ENCODE peak calls at places on chromosome 11, in nine cellular contexts. One of them, this sample, is unnamed.

GRCh38 chr11:70713988-70714665 is 315.8 kb downstream of the CTTN start:
- DNase-seq in ovary: no peak
- DNase-seq in activated T-cell treated with anti-CD3 and anti-CD28 coated beads, Interleukin-2, amount 50 U/mL, for 72 hours: no peak
- DNase-seq in fibroblast of the aortic adventitia: no peak
- DNase-seq in AML-193: no peak
- DNase-seq in NCI-H524: no peak
- DNase-seq in thoracic aorta: no peak
- DNase-seq in HCEC 1CT: no peak
- DNase-seq in occipital lobe: no peak
- DNase-seq in this sample: no peak

GRCh38 chr11:120112174-120112796 is 25.6 kb downstream of the TRIM29 start:
- DNase-seq in fibroblast of the aortic adventitia: no peak
- DNase-seq in ovary: no peak
- DNase-seq in AML-193: no peak
- DNase-seq in HCEC 1CT: no peak
- DNase-seq in activated T-cell treated with anti-CD3 and anti-CD28 coated beads, Interleukin-2, amount 50 U/mL, for 72 hours: no peak
- DNase-seq in thoracic aorta: no peak
- DNase-seq in occipital lobe: no peak
- DNase-seq in NCI-H524: no peak
- DNase-seq in this sample: no peak

GRCh38 chr11:24844406-24844805 is 347.6 kb downstream of the LUZP2 start:
- DNase-seq in ovary: no peak
- DNase-seq in occipital lobe: no peak
- DNase-seq in activated T-cell treated with anti-CD3 and anti-CD28 coated beads, Interleukin-2, amount 50 U/mL, for 72 hours: no peak
- DNase-seq in thoracic aorta: no peak
- DNase-seq in AML-193: no peak
- DNase-seq in fibroblast of the aortic adventitia: no peak
- DNase-seq in HCEC 1CT: no peak
- DNase-seq in NCI-H524: no peak
- DNase-seq in this sample: no peak

GRCh38 chr11:63999349-64000025 is 13.2 kb downstream of the OTUB1 start:
- DNase-seq in activated T-cell treated with anti-CD3 and anti-CD28 coated beads, Interleukin-2, amount 50 U/mL, for 72 hours: peak; percentile 56
- DNase-seq in fibroblast of the aortic adventitia: peak; percentile 21
- DNase-seq in ovary: peak; percentile 80
- DNase-seq in NCI-H524: no peak
- DNase-seq in occipital lobe: no peak
- DNase-seq in HCEC 1CT: no peak
- DNase-seq in thoracic aorta: peak; percentile 16
- DNase-seq in AML-193: no peak
- DNase-seq in this sample: no peak

GRCh38 chr11:69931060-69931910 is 112.1 kb upstream of the FGF3 start:
- DNase-seq in HCEC 1CT: no peak
- DNase-seq in occipital lobe: no peak
- DNase-seq in AML-193: no peak
- DNase-seq in NCI-H524: no peak
- DNase-seq in activated T-cell treated with anti-CD3 and anti-CD28 coated beads, Interleukin-2, amount 50 U/mL, for 72 hours: no peak
- DNase-seq in fibroblast of the aortic adventitia: no peak
- DNase-seq in thoracic aorta: no peak
- DNase-seq in ovary: peak; percentile 21
- DNase-seq in this sample: no peak

GRCh38 chr11:27291954-27292641 is 70.9 kb downstream of the CCDC34 start:
- DNase-seq in occipital lobe: no peak
- DNase-seq in fibroblast of the aortic adventitia: peak; percentile 42
- DNase-seq in thoracic aorta: no peak
- DNase-seq in NCI-H524: no peak
- DNase-seq in ovary: no peak
- DNase-seq in activated T-cell treated with anti-CD3 and anti-CD28 coated beads, Interleukin-2, amount 50 U/mL, for 72 hours: no peak
- DNase-seq in AML-193: no peak
- DNase-seq in HCEC 1CT: peak; percentile 53
- DNase-seq in this sample: no peak

GRCh38 chr11:126411971-126412381 is 56.5 kb downstream of the ST3GAL4 start:
- DNase-seq in activated T-cell treated with anti-CD3 and anti-CD28 coated beads, Interleukin-2, amount 50 U/mL, for 72 hours: no peak
- DNase-seq in AML-193: no peak
- DNase-seq in NCI-H524: no peak
- DNase-seq in fibroblast of the aortic adventitia: peak; percentile 78
- DNase-seq in occipital lobe: no peak
- DNase-seq in ovary: peak; percentile 72
- DNase-seq in HCEC 1CT: no peak
- DNase-seq in thoracic aorta: no peak
- DNase-seq in this sample: no peak

GRCh38 chr11:1150769-1151365 is 6.9 kb upstream of the MUC5AC start:
- DNase-seq in thoracic aorta: no peak
- DNase-seq in occipital lobe: no peak
- DNase-seq in activated T-cell treated with anti-CD3 and anti-CD28 coated beads, Interleukin-2, amount 50 U/mL, for 72 hours: no peak
- DNase-seq in HCEC 1CT: no peak
- DNase-seq in fibroblast of the aortic adventitia: peak; percentile 82
- DNase-seq in NCI-H524: no peak
- DNase-seq in AML-193: no peak
- DNase-seq in ovary: peak; percentile 8
- DNase-seq in this sample: no peak

GRCh38 chr11:115360186-115360824 is 143.9 kb downstream of the CADM1 start:
- DNase-seq in ovary: no peak
- DNase-seq in activated T-cell treated with anti-CD3 and anti-CD28 coated beads, Interleukin-2, amount 50 U/mL, for 72 hours: no peak
- DNase-seq in NCI-H524: no peak
- DNase-seq in fibroblast of the aortic adventitia: no peak
- DNase-seq in occipital lobe: no peak
- DNase-seq in thoracic aorta: no peak
- DNase-seq in HCEC 1CT: no peak
- DNase-seq in AML-193: no peak
- DNase-seq in this sample: no peak

GRCh38 chr11:113874920-113875413 is 405 bp downstream of the USP28 start:
- DNase-seq in ovary: no peak
- DNase-seq in HCEC 1CT: peak; percentile 26
- DNase-seq in fibroblast of the aortic adventitia: peak; percentile 33
- DNase-seq in AML-193: no peak
- DNase-seq in NCI-H524: peak; percentile 24
- DNase-seq in activated T-cell treated with anti-CD3 and anti-CD28 coated beads, Interleukin-2, amount 50 U/mL, for 72 hours: no peak
- DNase-seq in occipital lobe: no peak
- DNase-seq in thoracic aorta: no peak
- DNase-seq in this sample: no peak

GRCh38 chr11:103700605-103701004 is 335.8 kb upstream of the DDI1 start:
- DNase-seq in ovary: no peak
- DNase-seq in HCEC 1CT: peak; percentile 78
- DNase-seq in activated T-cell treated with anti-CD3 and anti-CD28 coated beads, Interleukin-2, amount 50 U/mL, for 72 hours: no peak
- DNase-seq in AML-193: no peak
- DNase-seq in fibroblast of the aortic adventitia: peak; percentile 88
- DNase-seq in thoracic aorta: no peak
- DNase-seq in occipital lobe: no peak
- DNase-seq in NCI-H524: no peak
- DNase-seq in this sample: no peak

GRCh38 chr11:11977206-11977938 is 31.1 kb downstream of the DKK3 start:
- DNase-seq in NCI-H524: no peak
- DNase-seq in occipital lobe: peak; percentile 46
- DNase-seq in fibroblast of the aortic adventitia: peak; percentile 93
- DNase-seq in activated T-cell treated with anti-CD3 and anti-CD28 coated beads, Interleukin-2, amount 50 U/mL, for 72 hours: no peak
- DNase-seq in thoracic aorta: peak; percentile 45
- DNase-seq in ovary: peak; percentile 80
- DNase-seq in HCEC 1CT: peak; percentile 92
- DNase-seq in AML-193: no peak
- DNase-seq in this sample: no peak

GRCh38 chr11:69274531-69275016 is 19.4 kb upstream of the MYEOV start:
- DNase-seq in HCEC 1CT: no peak
- DNase-seq in fibroblast of the aortic adventitia: no peak
- DNase-seq in thoracic aorta: no peak
- DNase-seq in activated T-cell treated with anti-CD3 and anti-CD28 coated beads, Interleukin-2, amount 50 U/mL, for 72 hours: no peak
- DNase-seq in NCI-H524: peak; percentile 5
- DNase-seq in AML-193: no peak
- DNase-seq in occipital lobe: no peak
- DNase-seq in ovary: no peak
- DNase-seq in this sample: no peak

GRCh38 chr11:32433249-32434115 is 1.9 kb downstream of the WT1 start:
- DNase-seq in thoracic aorta: no peak
- DNase-seq in ovary: peak; percentile 62
- DNase-seq in HCEC 1CT: no peak
- DNase-seq in fibroblast of the aortic adventitia: no peak
- DNase-seq in occipital lobe: no peak
- DNase-seq in NCI-H524: no peak
- DNase-seq in activated T-cell treated with anti-CD3 and anti-CD28 coated beads, Interleukin-2, amount 50 U/mL, for 72 hours: peak; percentile 9
- DNase-seq in AML-193: no peak
- DNase-seq in this sample: no peak

GRCh38 chr11:34274712-34275398 is 83.0 kb downstream of the ABTB2 start:
- DNase-seq in occipital lobe: peak; percentile 34
- DNase-seq in HCEC 1CT: peak; percentile 97
- DNase-seq in NCI-H524: no peak
- DNase-seq in AML-193: no peak
- DNase-seq in ovary: peak; percentile 91
- DNase-seq in thoracic aorta: peak; percentile 80
- DNase-seq in activated T-cell treated with anti-CD3 and anti-CD28 coated beads, Interleukin-2, amount 50 U/mL, for 72 hours: no peak
- DNase-seq in fibroblast of the aortic adventitia: peak; percentile 100
- DNase-seq in this sample: no peak

This sample was measured in cerebellar nuclear complex.